ENCODE peak calls at places on chromosome 4, in four cellular contexts. One of them, this sample, is unnamed.

GRCh38 chr4:164716901-164717300 is 37.0 kb upstream of the SMIM31 start:
- DNase-seq in IMR-90: no peak
- DNase-seq in A549: no peak
- DNase-seq in K562: peak
- DNase-seq in this sample: no peak

GRCh38 chr4:7805533-7806079 is 134.1 kb downstream of the AFAP1 start:
- DNase-seq in IMR-90: peak
- DNase-seq in A549: peak
- DNase-seq in K562: no peak
- DNase-seq in this sample: no peak

GRCh38 chr4:139815646-139816601 is 150.3 kb downstream of the MGST2 start:
- DNase-seq in IMR-90: peak
- DNase-seq in A549: no peak
- DNase-seq in K562: peak
- DNase-seq in this sample: no peak

GRCh38 chr4:6257243-6258025 is 12.2 kb upstream of the WFS1 start:
- DNase-seq in IMR-90: no peak
- DNase-seq in A549: no peak
- DNase-seq in K562: no peak
- DNase-seq in this sample: no peak

GRCh38 chr4:139866270-139866962 is 200.8 kb downstream of the MGST2 start:
- DNase-seq in IMR-90: no peak
- DNase-seq in A549: no peak
- DNase-seq in K562: no peak
- DNase-seq in this sample: no peak

GRCh38 chr4:89765966-89766365 is 71.0 kb downstream of the SNCA start:
- DNase-seq in IMR-90: peak
- DNase-seq in A549: no peak
- DNase-seq in K562: no peak
- DNase-seq in this sample: no peak

GRCh38 chr4:123024710-123025109 is 102.3 kb upstream of the NUDT6 start:
- DNase-seq in IMR-90: no peak
- DNase-seq in A549: no peak
- DNase-seq in K562: no peak
- DNase-seq in this sample: no peak

GRCh38 chr4:74189331-74190043 is 31.6 kb downstream of the MTHFD2L start:
- DNase-seq in IMR-90: peak
- DNase-seq in A549: peak
- DNase-seq in K562: peak
- DNase-seq in this sample: peak

GRCh38 chr4:6688879-6689505 is 4.7 kb upstream of the S100P start:
- DNase-seq in IMR-90: peak
- DNase-seq in A549: peak
- DNase-seq in K562: peak
- DNase-seq in this sample: no peak

GRCh38 chr4:183431614-183432013 is 12.8 kb upstream of the CDKN2AIP start:
- DNase-seq in IMR-90: no peak
- DNase-seq in A549: no peak
- DNase-seq in K562: no peak
- DNase-seq in this sample: no peak

GRCh38 chr4:27861802-27862201 is 1001.2 kb downstream of the STIM2 start:
- DNase-seq in IMR-90: peak
- DNase-seq in A549: no peak
- DNase-seq in K562: no peak
- DNase-seq in this sample: no peak

GRCh38 chr4:88616275-88616996 is 24.2 kb downstream of the HERC3 start:
- DNase-seq in IMR-90: peak
- DNase-seq in A549: no peak
- DNase-seq in K562: no peak
- DNase-seq in this sample: no peak

GRCh38 chr4:653080-653821 is 20.8 kb downstream of the ATP5ME start:
- DNase-seq in IMR-90: no peak
- DNase-seq in A549: no peak
- DNase-seq in K562: no peak
- DNase-seq in this sample: no peak

GRCh38 chr4:150501019-150501727 is 80.8 kb upstream of the MAB21L2 start:
- DNase-seq in IMR-90: peak
- DNase-seq in A549: peak
- DNase-seq in K562: no peak
- DNase-seq in this sample: no peak

GRCh38 chr4:3311489-3312171 is 18.8 kb downstream of the RGS12 start:
- DNase-seq in IMR-90: peak
- DNase-seq in A549: no peak
- DNase-seq in K562: no peak
- DNase-seq in this sample: no peak

GRCh38 chr4:132227349-132228165 is 921.5 kb upstream of the PCDH10 start:
- DNase-seq in IMR-90: peak
- DNase-seq in A549: peak
- DNase-seq in K562: peak
- DNase-seq in this sample: no peak

GRCh38 chr4:120557372-120557771 is 365.2 kb downstream of the PRDM5 start:
- DNase-seq in IMR-90: peak
- DNase-seq in A549: no peak
- DNase-seq in K562: no peak
- DNase-seq in this sample: no peak

GRCh38 chr4:10640535-10641159 is 43.9 kb downstream of the CLNK start:
- DNase-seq in IMR-90: no peak
- DNase-seq in A549: no peak
- DNase-seq in K562: no peak
- DNase-seq in this sample: no peak

GRCh38 chr4:171202908-171203307 is 610.3 kb upstream of the GALNTL6 start:
- DNase-seq in IMR-90: no peak
- DNase-seq in A549: no peak
- DNase-seq in K562: no peak
- DNase-seq in this sample: no peak

GRCh38 chr4:159219862-159220261 is 117.0 kb downstream of the RAPGEF2 start:
- DNase-seq in IMR-90: no peak
- DNase-seq in A549: no peak
- DNase-seq in K562: no peak
- DNase-seq in this sample: no peak

GRCh38 chr4:102586002-102586643 is 85.0 kb downstream of the NFKB1 start:
- DNase-seq in IMR-90: no peak
- DNase-seq in A549: no peak
- DNase-seq in K562: no peak
- DNase-seq in this sample: peak

GRCh38 chr4:128061566-128062536 is 739 bp downstream of the LARP1B start:
- DNase-seq in IMR-90: peak
- DNase-seq in A549: peak
- DNase-seq in K562: peak
- DNase-seq in this sample: no peak

GRCh38 chr4:137677851-137678250 is 145.6 kb upstream of the PCDH18 start:
- DNase-seq in IMR-90: peak
- DNase-seq in A549: no peak
- DNase-seq in K562: no peak
- DNase-seq in this sample: no peak

GRCh38 chr4:70688795-70689231 is 481 bp downstream of the UTP3 start:
- DNase-seq in IMR-90: no peak
- DNase-seq in A549: no peak
- DNase-seq in K562: peak
- DNase-seq in this sample: no peak

GRCh38 chr4:126627255-126627654 is 1005.5 kb upstream of the INTU start:
- DNase-seq in IMR-90: peak
- DNase-seq in A549: no peak
- DNase-seq in K562: peak
- DNase-seq in this sample: no peak

GRCh38 chr4:4860381-4860802 is 927 bp downstream of the MSX1 start:
- DNase-seq in IMR-90: peak
- DNase-seq in A549: peak
- DNase-seq in K562: no peak
- DNase-seq in this sample: no peak

GRCh38 chr4:5217411-5217810 is 166.1 kb downstream of the STK32B start:
- DNase-seq in IMR-90: no peak
- DNase-seq in A549: no peak
- DNase-seq in K562: no peak
- DNase-seq in this sample: no peak

GRCh38 chr4:7197910-7198309 is 5.6 kb downstream of the SORCS2 start:
- DNase-seq in IMR-90: no peak
- DNase-seq in A549: no peak
- DNase-seq in K562: no peak
- DNase-seq in this sample: no peak

GRCh38 chr4:98828801-98829200 is 100.1 kb downstream of the EIF4E start:
- DNase-seq in IMR-90: no peak
- DNase-seq in A549: no peak
- DNase-seq in K562: no peak
- DNase-seq in this sample: no peak

GRCh38 chr4:26248647-26249046 is 72.2 kb upstream of the RBPJ start:
- DNase-seq in IMR-90: peak
- DNase-seq in A549: no peak
- DNase-seq in K562: no peak
- DNase-seq in this sample: no peak

GRCh38 chr4:135838889-135839288 is 1637.3 kb upstream of the PABPC4L start:
- DNase-seq in IMR-90: peak
- DNase-seq in A549: peak
- DNase-seq in K562: no peak
- DNase-seq in this sample: no peak

GRCh38 chr4:159549092-159549491 is 446.2 kb downstream of the RAPGEF2 start:
- DNase-seq in IMR-90: peak
- DNase-seq in A549: no peak
- DNase-seq in K562: no peak
- DNase-seq in this sample: no peak

GRCh38 chr4:44145868-44146267 is 302.7 kb downstream of the KCTD8 start:
- DNase-seq in IMR-90: peak
- DNase-seq in A549: no peak
- DNase-seq in K562: no peak
- DNase-seq in this sample: no peak

GRCh38 chr4:159787901-159788300 is 685.0 kb downstream of the RAPGEF2 start:
- DNase-seq in IMR-90: no peak
- DNase-seq in A549: no peak
- DNase-seq in K562: no peak
- DNase-seq in this sample: no peak

GRCh38 chr4:181520790-181521189 is 722.4 kb upstream of the TENM3 start:
- DNase-seq in IMR-90: no peak
- DNase-seq in A549: no peak
- DNase-seq in K562: no peak
- DNase-seq in this sample: no peak

GRCh38 chr4:69523385-69524132 is 27.9 kb upstream of the UGT2B4 start:
- DNase-seq in IMR-90: no peak
- DNase-seq in A549: no peak
- DNase-seq in K562: no peak
- DNase-seq in this sample: no peak

GRCh38 chr4:184885602-184886001 is 59.8 kb upstream of the ACSL1 start:
- DNase-seq in IMR-90: no peak
- DNase-seq in A549: no peak
- DNase-seq in K562: no peak
- DNase-seq in this sample: no peak
- TF ChIP-seq ELK1 in IMR-90: no peak
- TF ChIP-seq ELK1 in A549: no peak
- TF ChIP-seq ELK1 in K562: no peak
- TF ChIP-seq ELK1 in this sample: no peak

GRCh38 chr4:94574616-94575015 is 122.9 kb downstream of the PDLIM5 start:
- DNase-seq in IMR-90: peak
- DNase-seq in A549: no peak
- DNase-seq in K562: no peak
- DNase-seq in this sample: no peak
- TF ChIP-seq ELK1 in IMR-90: no peak
- TF ChIP-seq ELK1 in A549: no peak
- TF ChIP-seq ELK1 in K562: no peak
- TF ChIP-seq ELK1 in this sample: no peak

DNA sequence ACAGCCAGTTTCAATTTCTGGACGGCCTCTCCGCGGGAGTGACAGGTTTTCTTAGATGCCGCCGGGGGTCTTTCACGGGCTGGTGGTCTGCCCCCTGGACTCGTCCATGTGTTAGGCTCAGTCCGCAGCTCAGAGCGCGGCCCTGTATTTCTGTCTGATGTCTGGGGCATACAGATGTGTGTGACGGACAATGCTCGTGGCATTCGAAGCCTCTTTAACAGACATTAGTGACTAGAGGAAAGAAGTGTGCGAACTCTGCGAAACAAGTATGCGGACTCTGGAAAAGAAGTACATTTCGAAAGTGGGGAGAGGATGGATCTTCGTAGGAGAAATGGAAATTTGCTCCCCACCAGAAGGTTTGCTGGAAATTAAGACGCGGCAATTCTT is 793 bp upstream of the DCUN1D4 start:
- DNase-seq in IMR-90: peak
- DNase-seq in A549: no peak
- DNase-seq in K562: no peak
- DNase-seq in this sample: no peak
- TF ChIP-seq ELK1 in IMR-90: no peak
- TF ChIP-seq ELK1 in A549: no peak
- TF ChIP-seq ELK1 in K562: no peak
- TF ChIP-seq ELK1 in this sample: no peak

GRCh38 chr4:16092682-16093319 is 9.0 kb upstream of the PROM1 start:
- DNase-seq in IMR-90: no peak
- DNase-seq in A549: no peak
- DNase-seq in K562: no peak
- DNase-seq in this sample: no peak

GRCh38 chr4:16085822-16086221 is 2.0 kb upstream of the PROM1 start:
- DNase-seq in IMR-90: no peak
- DNase-seq in A549: no peak
- DNase-seq in K562: no peak
- DNase-seq in this sample: no peak

GRCh38 chr4:16089156-16089555 is 5.3 kb upstream of the PROM1 start:
- DNase-seq in IMR-90: no peak
- DNase-seq in A549: no peak
- DNase-seq in K562: no peak
- DNase-seq in this sample: no peak

GRCh38 chr4:16090306-16090705 is 6.5 kb upstream of the PROM1 start:
- DNase-seq in IMR-90: no peak
- DNase-seq in A549: no peak
- DNase-seq in K562: no peak
- DNase-seq in this sample: no peak
- TF ChIP-seq ELK1 in IMR-90: no peak
- TF ChIP-seq ELK1 in A549: no peak
- TF ChIP-seq ELK1 in K562: no peak
- TF ChIP-seq ELK1 in this sample: no peak

GRCh38 chr4:168766537-168767316 is 243.3 kb downstream of the CBR4 start:
- DNase-seq in IMR-90: peak
- DNase-seq in A549: no peak
- DNase-seq in K562: no peak
- DNase-seq in this sample: no peak
- TF ChIP-seq ELK1 in IMR-90: no peak
- TF ChIP-seq ELK1 in A549: no peak
- TF ChIP-seq ELK1 in K562: no peak
- TF ChIP-seq ELK1 in this sample: no peak

GRCh38 chr4:38764292-38764691 is 18.5 kb downstream of the TLR10 start:
- DNase-seq in IMR-90: no peak
- DNase-seq in A549: no peak
- DNase-seq in K562: no peak
- DNase-seq in this sample: no peak
- TF ChIP-seq ELK1 in IMR-90: no peak
- TF ChIP-seq ELK1 in A549: no peak
- TF ChIP-seq ELK1 in K562: no peak
- TF ChIP-seq ELK1 in this sample: no peak

GRCh38 chr4:39043697-39044363 is 11.6 kb upstream of the TMEM156 start:
- DNase-seq in IMR-90: peak
- DNase-seq in A549: no peak
- DNase-seq in K562: no peak
- DNase-seq in this sample: peak

GRCh38 chr4:39046243-39046642 is 14.0 kb upstream of the TMEM156 start:
- DNase-seq in IMR-90: peak
- DNase-seq in A549: no peak
- DNase-seq in K562: peak
- DNase-seq in this sample: no peak

GRCh38 chr4:39044364-39044946 is 12.2 kb upstream of the TMEM156 start:
- DNase-seq in IMR-90: peak
- DNase-seq in A549: peak
- DNase-seq in K562: peak
- DNase-seq in this sample: peak

GRCh38 chr4:39045791-39046221 is 13.6 kb upstream of the TMEM156 start:
- DNase-seq in IMR-90: peak
- DNase-seq in A549: no peak
- DNase-seq in K562: peak
- DNase-seq in this sample: no peak

GRCh38 chr4:39044947-39045734 is 12.9 kb upstream of the TMEM156 start:
- DNase-seq in IMR-90: no peak
- DNase-seq in A549: no peak
- DNase-seq in K562: peak
- DNase-seq in this sample: no peak
- TF ChIP-seq ELK1 in IMR-90: no peak
- TF ChIP-seq ELK1 in A549: no peak
- TF ChIP-seq ELK1 in K562: no peak
- TF ChIP-seq ELK1 in this sample: no peak

This sample was measured in GM12878.